ENCODE peak calls at places on chromosomes 16 and 17, in ten cellular contexts. H is CD4-positive, alpha-beta T cell; D is hepatocyte; V is neural crest cell; Y is GM12878; X is PC-9; P is AG10803; Z is astrocyte of the spinal cord; C is GM10248; U is H1. S is an unnamed sample.

GRCh38 chr16:78607465-78607864 is 508.0 kb downstream of the WWOX start:
- DNase-seq in H (no peak), D (peak), V (no peak), Y (no peak), X (no peak), P (no peak), Z (peak), C (no peak), U (no peak), S (no peak)

GRCh38 chr17:45091778-45092425 is 30.8 kb downstream of the NMT1 start:
- DNase-seq in H (no peak), D (no peak), V (no peak), Y (no peak), X (peak), P (peak), Z (no peak), C (no peak), U (no peak), S (no peak)

GRCh38 chr16:68064791-68065365 is 20.3 kb upstream of the NFATC3 start:
- DNase-seq in H (peak), D (peak), V (peak), Y (no peak), X (no peak), P (peak), Z (peak), C (peak), U (peak), S (peak)

GRCh38 chr16:87723224-87723619 is 42.6 kb downstream of the KLHDC4 start:
- DNase-seq in H (no peak), D (peak), V (no peak), Y (peak), X (no peak), P (peak), Z (peak), C (peak), U (no peak), S (peak)

GRCh38 chr16:67930191-67930590 is 1.5 kb downstream of the CTRL start:
- DNase-seq in H (no peak), D (no peak), V (no peak), Y (no peak), X (no peak), P (no peak), Z (no peak), C (no peak), U (no peak), S (no peak)

GRCh38 chr17:35087731-35088646 is 24.5 kb upstream of the RFFL start:
- DNase-seq in H (no peak), D (peak), V (peak), Y (no peak), X (peak), P (peak), Z (peak), C (no peak), U (no peak), S (peak)

GRCh38 chr17:28912281-28912937 is 9.5 kb upstream of the DHRS13 start:
- DNase-seq in H (no peak), D (no peak), V (no peak), Y (no peak), X (no peak), P (no peak), Z (no peak), C (no peak), U (peak), S (no peak)

GRCh38 chr17:15779119-15779518 is 47.0 kb downstream of the TBC1D26 start:
- DNase-seq in H (no peak), D (no peak), V (no peak), Y (no peak), X (no peak), P (no peak), Z (no peak), C (no peak), U (no peak), S (no peak)

GRCh38 chr16:57638381-57638780 is 10.0 kb downstream of the ADGRG1 start:
- DNase-seq in H (no peak), D (no peak), V (no peak), Y (no peak), X (no peak), P (no peak), Z (no peak), C (no peak), U (no peak), S (no peak)

GRCh38 chr16:72989203-72989991 is 58.5 kb downstream of the ZFHX3 start:
- DNase-seq in H (no peak), D (no peak), V (no peak), Y (no peak), X (peak), P (peak), Z (peak), C (no peak), U (no peak), S (no peak)

GRCh38 chr17:31296156-31296555 is 883 bp downstream of the OMG start:
- DNase-seq in H (no peak), D (no peak), V (no peak), Y (no peak), X (no peak), P (no peak), Z (no peak), C (no peak), U (no peak), S (no peak)

GRCh38 chr17:7014995-7015586 is 2.7 kb downstream of the RNASEK start:
- DNase-seq in H (peak), D (peak), V (no peak), Y (peak), X (no peak), P (peak), Z (peak), C (peak), U (no peak), S (peak)

GRCh38 chr16:15521390-15521757 is 87.0 kb downstream of the BMERB1 start:
- DNase-seq in H (no peak), D (no peak), V (no peak), Y (no peak), X (no peak), P (no peak), Z (no peak), C (no peak), U (no peak), S (no peak)

GRCh38 chr17:9839433-9839832 is 13.7 kb downstream of the GLP2R start:
- DNase-seq in H (no peak), D (no peak), V (no peak), Y (no peak), X (peak), P (peak), Z (no peak), C (no peak), U (no peak), S (no peak)

GRCh38 chr17:48011405-48012150 is 26.0 kb downstream of the COPZ2 start:
- DNase-seq in H (peak), D (peak), V (no peak), Y (no peak), X (no peak), P (peak), Z (no peak), C (peak), U (peak), S (no peak)

GRCh38 chr17:27625856-27626255 is 5.1 kb upstream of the LGALS9 start:
- DNase-seq in H (no peak), D (no peak), V (no peak), Y (no peak), X (no peak), P (no peak), Z (no peak), C (no peak), U (no peak), S (no peak)

GRCh38 chr17:27622160-27622559 is 8.8 kb upstream of the LGALS9 start:
- DNase-seq in H (no peak), D (no peak), V (no peak), Y (no peak), X (no peak), P (no peak), Z (no peak), C (no peak), U (no peak), S (no peak)

GRCh38 chr17:27622914-27623313 is 8.1 kb upstream of the LGALS9 start:
- DNase-seq in H (no peak), D (no peak), V (no peak), Y (no peak), X (no peak), P (no peak), Z (no peak), C (no peak), U (no peak), S (no peak)

GRCh38 chr17:27623578-27623977 is 7.4 kb upstream of the LGALS9 start:
- DNase-seq in H (no peak), D (no peak), V (no peak), Y (no peak), X (no peak), P (no peak), Z (no peak), C (no peak), U (no peak), S (no peak)

DNA sequence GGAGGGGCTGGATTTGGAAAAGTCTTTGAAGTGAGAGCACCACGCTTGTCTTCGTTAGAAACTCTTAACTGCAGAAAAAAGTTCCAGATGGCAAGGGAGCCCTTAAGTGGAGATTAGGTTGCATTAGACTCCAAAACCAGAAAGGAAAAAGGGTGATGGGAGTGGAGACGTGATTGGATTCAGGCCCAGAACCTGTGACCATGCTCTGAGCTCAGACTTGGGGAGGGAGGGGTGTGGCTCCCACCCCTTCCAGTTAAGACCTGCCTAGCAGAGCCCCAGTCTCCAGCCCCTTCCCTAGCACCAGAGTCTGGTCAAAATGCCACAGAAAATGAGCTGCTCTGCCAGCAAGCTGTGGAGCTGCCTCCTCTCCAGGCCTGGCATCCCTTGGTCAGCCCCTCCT is 6.4 kb upstream of the LGALS9 start:
- DNase-seq in H (no peak), D (no peak), V (no peak), Y (no peak), X (no peak), P (no peak), Z (no peak), C (no peak), U (no peak), S (no peak)
- TF ChIP-seq CTCF in H (no peak), D (no peak), V (no peak), Y (no peak), X (no peak), P (no peak), Z (no peak), C (no peak), U (no peak), S (no peak)

DNA sequence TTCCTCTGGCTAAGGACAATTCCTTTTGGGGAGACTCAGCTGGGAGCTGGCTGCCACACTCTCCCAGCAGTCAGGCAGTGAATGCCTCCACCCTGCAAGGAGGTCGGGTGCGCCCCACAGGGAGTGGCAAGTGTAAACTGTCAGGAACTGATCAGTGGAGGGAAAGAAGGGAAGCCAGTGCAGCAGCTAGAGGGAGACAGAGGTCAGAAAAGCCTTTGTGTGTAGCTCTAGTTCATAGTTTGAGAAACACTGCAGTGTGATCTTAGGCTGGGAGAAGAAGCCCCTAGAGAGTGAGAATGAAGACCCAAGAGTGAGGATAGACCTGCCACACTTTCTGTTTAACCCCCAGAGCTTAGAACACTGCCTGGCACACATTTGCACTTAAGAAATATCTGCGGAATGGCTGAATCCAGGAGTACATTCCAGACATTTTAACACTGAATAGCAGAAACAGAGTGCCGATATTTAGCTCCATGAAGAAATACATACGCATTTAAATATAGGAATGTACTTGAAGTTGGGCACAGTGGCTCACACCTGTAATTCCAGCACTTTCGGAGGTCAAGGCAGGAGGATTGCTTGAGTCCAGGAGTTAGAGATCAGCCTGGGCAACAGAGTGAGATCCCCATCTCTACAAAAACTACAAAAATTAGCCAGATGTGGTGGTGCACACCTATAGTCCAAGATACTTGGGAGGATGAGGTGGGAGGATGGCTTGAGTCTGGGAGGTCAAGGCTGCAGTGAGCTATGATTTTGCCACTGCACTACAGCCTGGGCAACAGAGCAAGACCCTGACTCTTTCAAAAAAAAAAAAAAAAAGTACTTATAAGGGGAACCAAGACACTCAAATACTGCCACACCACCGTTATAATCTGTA is 11.1 kb upstream of the SLC5A11 start:
- DNase-seq in H (no peak), D (peak), V (no peak), Y (no peak), X (no peak), P (peak), Z (peak), C (peak), U (peak), S (no peak)
- TF ChIP-seq CTCF in H (no peak), D (peak), V (peak), Y (peak), X (peak), P (peak), Z (peak), C (peak), U (peak), S (no peak)

GRCh38 chr16:66266436-66267286 is 99.8 kb upstream of the CDH5 start:
- DNase-seq in H (no peak), D (peak), V (no peak), Y (no peak), X (no peak), P (peak), Z (peak), C (no peak), U (no peak), S (no peak)
- TF ChIP-seq CTCF in H (no peak), D (no peak), V (no peak), Y (no peak), X (no peak), P (peak), Z (peak), C (no peak), U (no peak), S (no peak)

GRCh38 chr16:81585785-81586184 is 141.2 kb downstream of the CMIP start:
- DNase-seq in H (no peak), D (peak), V (no peak), Y (no peak), X (peak), P (no peak), Z (no peak), C (no peak), U (no peak), S (no peak)
- TF ChIP-seq CTCF in H (no peak), D (peak), V (peak), Y (peak), X (peak), P (peak), Z (peak), C (no peak), U (peak), S (no peak)